ENCODE peak calls at places on chromosomes 1 and 21, in four cellular contexts. One of them, this sample, is unnamed.

GRCh38 chr1:17683551-17683950 is 71.6 kb upstream of the ACTL8 start:
- ATAC-seq in body of pancreas: no peak
- ATAC-seq in right lobe of liver: peak; percentile 4
- ATAC-seq in A549: no peak
- ATAC-seq in this sample: no peak

GRCh38 chr1:44596511-44596910 is 77.8 kb downstream of the TMEM53 start:
- ATAC-seq in body of pancreas: no peak
- ATAC-seq in right lobe of liver: no peak
- ATAC-seq in A549: no peak
- ATAC-seq in this sample: no peak

GRCh38 chr21:21101911-21102310 is 103.7 kb downstream of the NCAM2 start:
- ATAC-seq in body of pancreas: no peak
- ATAC-seq in right lobe of liver: no peak
- ATAC-seq in A549: no peak
- ATAC-seq in this sample: no peak

GRCh38 chr1:99305626-99306025 is 41.3 kb downstream of the PLPPR4 start:
- ATAC-seq in body of pancreas: no peak
- ATAC-seq in right lobe of liver: no peak
- ATAC-seq in A549: no peak
- ATAC-seq in this sample: no peak

GRCh38 chr1:36910281-36910725 is 124.0 kb downstream of the GRIK3 start:
- ATAC-seq in body of pancreas: no peak
- ATAC-seq in right lobe of liver: no peak
- ATAC-seq in A549: no peak
- ATAC-seq in this sample: no peak

GRCh38 chr1:192808588-192809285 is at the start of gene RGS2:
- ATAC-seq in body of pancreas: peak; percentile 90
- ATAC-seq in right lobe of liver: peak; percentile 99
- ATAC-seq in A549: peak; percentile 91
- ATAC-seq in this sample: peak; percentile 96

GRCh38 chr1:38929476-38929875 is 12.2 kb downstream of the RHBDL2 start:
- ATAC-seq in body of pancreas: no peak
- ATAC-seq in right lobe of liver: no peak
- ATAC-seq in A549: no peak
- ATAC-seq in this sample: no peak

GRCh38 chr1:9825101-9826074 is 1.6 kb upstream of the CLSTN1 start:
- ATAC-seq in body of pancreas: peak; percentile 79
- ATAC-seq in right lobe of liver: peak; percentile 44
- ATAC-seq in A549: peak; percentile 75
- ATAC-seq in this sample: peak; percentile 49

GRCh38 chr1:52919051-52919719 is 2.4 kb downstream of the ECHDC2 start:
- ATAC-seq in body of pancreas: no peak
- ATAC-seq in right lobe of liver: no peak
- ATAC-seq in A549: no peak
- ATAC-seq in this sample: no peak

GRCh38 chr1:174680101-174680500 is 232.3 kb downstream of the GPR52 start:
- ATAC-seq in body of pancreas: no peak
- ATAC-seq in right lobe of liver: no peak
- ATAC-seq in A549: no peak
- ATAC-seq in this sample: no peak

GRCh38 chr1:153633161-153633746 is 612 bp upstream of the CHTOP start:
- ATAC-seq in body of pancreas: peak; percentile 30
- ATAC-seq in right lobe of liver: peak; percentile 5
- ATAC-seq in A549: peak; percentile 51
- ATAC-seq in this sample: peak; percentile 46

GRCh38 chr1:56255516-56256181 is 323.7 kb downstream of the PLPP3 start:
- ATAC-seq in body of pancreas: peak; percentile 60
- ATAC-seq in right lobe of liver: no peak
- ATAC-seq in A549: no peak
- ATAC-seq in this sample: peak; percentile 95

GRCh38 chr1:27102707-27103468 is 52.0 kb downstream of the SLC9A1 start:
- ATAC-seq in body of pancreas: peak; percentile 80
- ATAC-seq in right lobe of liver: peak; percentile 80
- ATAC-seq in A549: peak; percentile 67
- ATAC-seq in this sample: peak; percentile 65
- TF ChIP-seq POLR2A in body of pancreas: no peak
- TF ChIP-seq POLR2A in right lobe of liver: no peak
- TF ChIP-seq POLR2A in A549: no peak
- TF ChIP-seq POLR2A in this sample: no peak

GRCh38 chr21:42221581-42222345 is 2.8 kb downstream of the ABCG1 start:
- ATAC-seq in body of pancreas: no peak
- ATAC-seq in right lobe of liver: no peak
- ATAC-seq in A549: no peak
- ATAC-seq in this sample: peak; percentile 19

GRCh38 chr21:42216726-42217572 is 2.0 kb upstream of the ABCG1 start:
- ATAC-seq in body of pancreas: no peak
- ATAC-seq in right lobe of liver: no peak
- ATAC-seq in A549: no peak
- ATAC-seq in this sample: no peak

GRCh38 chr21:42220138-42220701 is 1.3 kb downstream of the ABCG1 start:
- ATAC-seq in body of pancreas: peak; percentile 78
- ATAC-seq in right lobe of liver: peak; percentile 69
- ATAC-seq in A549: peak; percentile 68
- ATAC-seq in this sample: peak; percentile 54

GRCh38 chr21:42219606-42220137 is 732 bp downstream of the ABCG1 start:
- ATAC-seq in body of pancreas: peak; percentile 28
- ATAC-seq in right lobe of liver: peak; percentile 27
- ATAC-seq in A549: peak; percentile 66
- ATAC-seq in this sample: peak; percentile 14

DNA sequence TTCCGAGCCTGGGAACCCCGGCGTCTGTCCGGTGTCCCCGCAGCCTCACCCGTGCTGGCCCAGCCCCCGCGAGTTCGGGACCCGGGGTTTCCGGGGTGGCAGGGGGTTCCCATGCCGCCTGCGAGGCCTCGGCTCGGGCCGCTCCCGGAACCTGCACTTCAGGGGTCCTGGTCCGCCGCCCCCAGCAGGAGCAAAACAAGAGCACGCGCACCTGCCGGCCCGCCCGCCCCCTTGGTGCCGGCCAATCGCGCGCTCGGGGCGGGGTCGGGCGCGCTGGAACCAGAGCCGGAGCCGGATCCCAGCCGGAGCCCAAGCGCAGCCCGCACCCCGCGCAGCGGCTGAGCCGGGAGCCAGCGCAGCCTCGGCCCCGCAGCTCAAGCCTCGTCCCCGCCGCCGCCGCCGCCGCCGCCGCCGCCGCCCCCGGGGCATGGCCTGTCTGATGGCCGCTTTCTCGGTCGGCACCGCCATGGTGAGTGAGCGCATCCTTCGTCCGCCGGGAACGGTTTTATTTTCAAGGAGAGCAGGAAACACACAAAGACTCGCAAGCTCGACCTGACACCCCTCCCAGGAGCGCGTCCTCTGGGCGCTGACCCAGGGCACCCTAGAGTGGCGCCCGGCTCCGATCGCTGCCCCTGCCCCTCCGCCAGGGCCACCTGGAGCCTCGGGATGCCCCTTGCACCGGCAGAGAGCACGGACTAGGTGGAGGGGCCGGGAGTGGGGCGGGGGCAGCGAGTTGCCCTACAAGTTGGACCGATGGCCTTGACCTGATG is at the start of gene ABCG1:
- ATAC-seq in body of pancreas: peak; percentile 61
- ATAC-seq in right lobe of liver: peak; percentile 76
- ATAC-seq in A549: peak; percentile 52
- ATAC-seq in this sample: peak; percentile 80
- TF ChIP-seq POLR2A in body of pancreas: peak; percentile 14
- TF ChIP-seq POLR2A in right lobe of liver: peak; percentile 72
- TF ChIP-seq POLR2A in A549: no peak
- TF ChIP-seq POLR2A in this sample: peak; percentile 90

DNA sequence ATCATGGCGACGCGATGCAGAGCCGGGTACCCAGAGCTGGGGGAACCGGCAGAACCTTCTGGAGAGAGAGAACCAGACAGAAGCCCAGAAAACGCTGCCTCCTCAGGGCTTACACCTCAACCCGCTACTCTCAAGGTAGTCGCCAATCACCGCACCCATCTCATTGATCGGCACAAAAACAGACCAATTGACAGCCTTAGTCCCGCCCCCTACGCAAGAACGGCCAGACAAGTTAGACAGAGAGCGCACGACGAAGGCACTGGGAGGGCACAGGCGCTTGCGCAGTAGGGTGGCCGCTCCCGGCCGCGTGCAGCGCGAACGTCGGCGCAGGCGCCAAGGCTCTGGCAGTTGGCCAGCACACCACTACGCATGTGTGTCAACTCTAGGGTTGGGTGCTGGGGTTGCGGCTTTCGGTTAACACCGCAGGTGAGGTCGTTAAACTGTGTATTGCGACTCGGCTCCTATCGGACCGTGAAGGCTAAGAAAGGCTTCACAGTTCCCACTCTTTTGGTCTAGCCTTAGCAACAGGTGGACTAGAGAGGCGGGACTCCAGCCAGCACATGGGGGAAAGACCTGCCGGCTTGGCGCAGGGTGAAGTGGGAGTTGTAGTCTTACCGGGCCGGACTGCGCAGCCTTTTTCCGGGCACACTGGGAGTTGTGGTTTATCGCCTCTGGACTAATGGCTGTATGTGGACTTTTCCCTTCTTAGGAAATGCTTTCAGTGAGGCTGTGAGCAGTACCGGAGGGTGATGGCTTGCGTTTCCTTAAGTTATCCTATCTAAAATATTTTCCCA is at the start of the genes CCT3 and TSACC:
- ATAC-seq in body of pancreas: peak; percentile 97
- ATAC-seq in right lobe of liver: peak; percentile 98
- ATAC-seq in A549: peak; percentile 94
- ATAC-seq in this sample: peak; percentile 99
- TF ChIP-seq POLR2A in body of pancreas: peak; percentile 86
- TF ChIP-seq POLR2A in right lobe of liver: peak; percentile 78
- TF ChIP-seq POLR2A in A549: peak; percentile 87
- TF ChIP-seq POLR2A in this sample: peak; percentile 43

GRCh38 chr1:12617901-12618660 is at the start of gene DHRS3:
- ATAC-seq in body of pancreas: peak; percentile 61
- ATAC-seq in right lobe of liver: peak; percentile 73
- ATAC-seq in A549: peak; percentile 69
- ATAC-seq in this sample: peak; percentile 77
- TF ChIP-seq POLR2A in body of pancreas: peak; percentile 91
- TF ChIP-seq POLR2A in right lobe of liver: peak; percentile 76
- TF ChIP-seq POLR2A in A549: peak; percentile 18
- TF ChIP-seq POLR2A in this sample: peak; percentile 88

GRCh38 chr1:212858055-212858460 is at the start of gene FLVCR1:
- ATAC-seq in body of pancreas: peak; percentile 99
- ATAC-seq in right lobe of liver: peak; percentile 100
- ATAC-seq in A549: peak; percentile 93
- ATAC-seq in this sample: peak; percentile 100
- TF ChIP-seq POLR2A in body of pancreas: peak; percentile 80
- TF ChIP-seq POLR2A in right lobe of liver: peak; percentile 84
- TF ChIP-seq POLR2A in A549: peak; percentile 81
- TF ChIP-seq POLR2A in this sample: peak; percentile 54

GRCh38 chr1:201022824-201023516 is 544 bp downstream of the KIF21B start:
- ATAC-seq in body of pancreas: peak; percentile 7
- ATAC-seq in right lobe of liver: no peak
- ATAC-seq in A549: no peak
- ATAC-seq in this sample: no peak
- TF ChIP-seq POLR2A in body of pancreas: no peak
- TF ChIP-seq POLR2A in right lobe of liver: no peak
- TF ChIP-seq POLR2A in A549: no peak
- TF ChIP-seq POLR2A in this sample: no peak

GRCh38 chr1:41902125-41902524 is 16.6 kb downstream of the HIVEP3 start:
- ATAC-seq in body of pancreas: peak; percentile 21
- ATAC-seq in right lobe of liver: peak; percentile 76
- ATAC-seq in A549: peak; percentile 47
- ATAC-seq in this sample: no peak

GRCh38 chr1:41902669-41903068 is 16.1 kb downstream of the HIVEP3 start:
- ATAC-seq in body of pancreas: no peak
- ATAC-seq in right lobe of liver: no peak
- ATAC-seq in A549: no peak
- ATAC-seq in this sample: no peak

GRCh38 chr1:41900611-41901444 is 17.9 kb downstream of the HIVEP3 start:
- ATAC-seq in body of pancreas: no peak
- ATAC-seq in right lobe of liver: no peak
- ATAC-seq in A549: peak; percentile 87
- ATAC-seq in this sample: no peak

GRCh38 chr1:41898191-41898713 is 20.5 kb downstream of the HIVEP3 start:
- ATAC-seq in body of pancreas: peak; percentile 37
- ATAC-seq in right lobe of liver: peak; percentile 62
- ATAC-seq in A549: no peak
- ATAC-seq in this sample: no peak

DNA sequence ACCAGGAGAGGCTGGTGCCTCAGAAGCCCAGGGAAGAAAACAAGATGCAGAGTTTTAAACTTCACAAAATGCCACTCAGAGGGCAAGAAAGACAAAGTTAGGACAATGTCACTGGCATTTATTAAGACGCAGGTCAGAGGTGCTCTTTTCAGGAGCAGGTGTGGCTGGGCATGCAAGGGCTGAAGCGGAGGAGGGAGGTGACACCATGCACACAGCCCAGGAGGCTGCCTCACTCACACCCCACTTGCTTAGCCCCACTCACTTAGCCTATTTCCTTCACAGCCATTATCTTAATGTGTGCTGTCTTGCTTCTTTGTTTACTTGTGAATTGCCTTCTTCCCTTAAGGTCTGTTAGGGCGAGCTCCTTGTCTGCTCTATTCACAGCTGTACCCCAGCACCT is 17.2 kb downstream of the HIVEP3 start:
- ATAC-seq in body of pancreas: no peak
- ATAC-seq in right lobe of liver: no peak
- ATAC-seq in A549: peak; percentile 22
- ATAC-seq in this sample: no peak
- TF ChIP-seq POLR2A in body of pancreas: no peak
- TF ChIP-seq POLR2A in right lobe of liver: no peak
- TF ChIP-seq POLR2A in A549: no peak
- TF ChIP-seq POLR2A in this sample: no peak

DNA sequence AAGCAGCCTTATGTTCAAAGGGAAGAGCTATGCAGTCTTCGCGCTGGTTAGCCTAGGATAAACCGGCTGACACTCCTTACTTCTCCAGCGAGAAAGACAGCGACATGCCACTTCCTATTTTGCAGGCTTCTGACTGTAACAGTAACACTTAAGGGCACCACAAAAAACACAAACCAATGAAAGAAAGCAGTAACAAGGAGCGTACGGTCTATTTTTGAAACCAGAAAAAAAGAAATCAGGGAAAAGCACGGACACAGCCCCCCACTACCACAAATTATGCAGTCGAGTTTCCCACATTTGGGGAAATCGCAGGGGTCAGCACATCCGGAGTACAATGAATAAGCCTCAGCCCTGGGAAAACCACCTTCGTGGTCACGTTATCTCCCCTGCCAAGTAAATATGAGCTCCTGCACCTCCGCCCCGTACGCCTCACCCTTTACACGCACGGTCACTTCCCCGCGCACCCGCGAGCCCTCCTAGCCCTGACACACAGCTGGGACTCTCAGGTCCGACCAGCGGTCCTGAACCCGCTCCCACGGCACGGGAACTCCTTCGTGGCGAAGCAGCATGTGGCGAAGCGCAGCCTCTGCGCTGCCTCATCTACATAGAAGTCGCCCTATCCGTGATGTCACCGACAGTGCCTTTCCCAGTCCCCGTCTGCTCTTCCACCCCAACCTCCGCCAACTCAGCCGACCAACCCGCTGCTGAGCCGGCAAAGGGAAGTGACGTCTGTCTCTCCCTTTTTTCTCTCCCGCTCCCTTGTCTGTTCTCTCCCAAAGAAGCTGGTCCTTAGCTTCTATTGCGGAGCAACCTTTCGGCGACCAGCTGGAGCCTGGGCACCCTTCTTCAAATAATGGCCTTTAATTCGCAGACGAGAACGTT is 40.9 kb upstream of the PPIAL4F start:
- ATAC-seq in body of pancreas: peak; percentile 83
- ATAC-seq in right lobe of liver: peak; percentile 84
- ATAC-seq in A549: peak; percentile 93
- ATAC-seq in this sample: peak; percentile 95
- TF ChIP-seq POLR2A in body of pancreas: peak; percentile 51
- TF ChIP-seq POLR2A in right lobe of liver: peak; percentile 80
- TF ChIP-seq POLR2A in A549: peak; percentile 90
- TF ChIP-seq POLR2A in this sample: peak; percentile 53